ENCODE peak calls at places on chromosome X, in seven cellular contexts. Y is BJ; Q is naive thymus-derived CD4-positive, alpha-beta T cell; Z is A549; I is activated B cell treated with CpG ODN at 0.5 μM for 24 hours; H is body of pancreas; V is HFF-Myc. A is an unnamed sample.

GRCh38 chrX:53383376-53384087 is 38.9 kb downstream of the SMC1A start:
- DNase-seq in H (no peak), I (no peak), Z (no peak), Q (no peak), Y (no peak), V (no peak), A (no peak)

GRCh38 chrX:24513416-24513815 is 48.3 kb downstream of the PDK3 start:
- DNase-seq in Q (no peak), Z (no peak), V (no peak), Y (no peak), H (no peak), I (no peak), A (no peak)

GRCh38 chrX:17375631-17376380 is 806 bp downstream of the NHS start:
- DNase-seq in Y (no peak), I (no peak), V (no peak), H (peak), Q (no peak), Z (peak), A (no peak)

GRCh38 chrX:141724186-141724585 is 25.6 kb upstream of the SPANXD start:
- DNase-seq in Y (no peak), Z (no peak), I (no peak), Q (no peak), H (no peak), V (no peak), A (no peak)

GRCh38 chrX:23344904-23345271 is 10.2 kb downstream of the PTCHD1 start:
- DNase-seq in I (no peak), H (no peak), Q (no peak), V (no peak), Z (no peak), Y (no peak), A (no peak)

GRCh38 chrX:140661657-140662056 is 47.9 kb upstream of the LINC00632 start:
- DNase-seq in I (no peak), Q (no peak), Z (no peak), V (no peak), H (no peak), Y (no peak), A (no peak)

GRCh38 chrX:45347877-45348675 is 147.4 kb upstream of the DIPK2B start:
- DNase-seq in I (no peak), Q (no peak), H (no peak), V (no peak), Z (no peak), Y (no peak), A (no peak)

GRCh38 chrX:49106930-49107329 is 16.6 kb downstream of the GPKOW start:
- DNase-seq in H (peak), Y (no peak), Z (peak), Q (no peak), V (no peak), I (no peak), A (no peak)

GRCh38 chrX:28188526-28188925 is 207.3 kb upstream of the DCAF8L1 start:
- DNase-seq in Y (no peak), V (no peak), I (no peak), Q (no peak), Z (no peak), H (no peak), A (no peak)

GRCh38 chrX:72110051-72110926 is 21.4 kb downstream of the RTL5 start:
- DNase-seq in Z (no peak), Q (no peak), V (no peak), H (no peak), Y (no peak), I (no peak), A (no peak)

GRCh38 chrX:104435249-104435648 is 130.8 kb upstream of the IL1RAPL2 start:
- DNase-seq in Q (no peak), H (no peak), Y (no peak), Z (no peak), I (no peak), V (no peak), A (no peak)

GRCh38 chrX:10529344-10529743 is 91.0 kb downstream of the MID1 start:
- DNase-seq in I (no peak), V (no peak), Y (no peak), H (no peak), Q (no peak), Z (no peak), A (no peak)

GRCh38 chrX:86322913-86323312 is 174.7 kb downstream of the DACH2 start:
- DNase-seq in I (no peak), V (no peak), Y (no peak), Z (peak), H (no peak), Q (no peak), A (no peak)

GRCh38 chrX:39438603-39439602 is 637.6 kb downstream of the MID1IP1 start:
- DNase-seq in H (no peak), I (no peak), V (no peak), Z (no peak), Q (no peak), Y (no peak), A (no peak)

GRCh38 chrX:9676311-9676710 is 89.3 kb downstream of the GPR143 start:
- DNase-seq in Z (no peak), I (no peak), H (no peak), Q (no peak), Y (peak), V (peak), A (no peak)

GRCh38 chrX:153933751-153934472 is 925 bp downstream of the NAA10 start:
- DNase-seq in I (no peak), V (no peak), H (no peak), Y (no peak), Q (no peak), Z (no peak), A (no peak)

GRCh38 chrX:44036336-44036735 is 63.1 kb upstream of the NDP start:
- DNase-seq in Y (no peak), I (no peak), H (no peak), Z (no peak), V (no peak), Q (no peak), A (no peak)

GRCh38 chrX:49155243-49155899 is 7.2 kb upstream of the MAGIX start:
- DNase-seq in H (no peak), Y (no peak), V (no peak), Z (peak), I (no peak), Q (peak), A (no peak)

GRCh38 chrX:18698762-18699650 is 8.4 kb upstream of the PPEF1 start:
- DNase-seq in Y (no peak), Z (no peak), V (no peak), Q (no peak), I (no peak), H (no peak), A (no peak)

GRCh38 chrX:72569786-72570185 is 2.9 kb downstream of the HDAC8 start:
- DNase-seq in Y (no peak), Q (no peak), V (no peak), H (no peak), Z (peak), I (no peak), A (no peak)

GRCh38 chrX:20029728-20030127 is 38.9 kb upstream of the BCLAF3 start:
- DNase-seq in Q (no peak), H (peak), V (no peak), I (no peak), Z (peak), Y (no peak), A (no peak)

GRCh38 chrX:71131510-71131909 is 13.1 kb downstream of the MED12 start:
- DNase-seq in Y (no peak), V (no peak), H (no peak), Q (no peak), Z (no peak), I (no peak), A (no peak)

GRCh38 chrX:40098264-40099045 is 697 bp upstream of the BCOR start:
- DNase-seq in I (peak), V (no peak), Y (no peak), Q (peak), H (peak), Z (peak), A (no peak)

GRCh38 chrX:77779695-77780094 is 6.3 kb downstream of the ATRX start:
- DNase-seq in H (no peak), Q (no peak), I (no peak), Y (no peak), Z (no peak), V (no peak), A (no peak)

GRCh38 chrX:6644411-6644810 is 109.5 kb upstream of the VCX3A start:
- DNase-seq in Y (no peak), Q (no peak), I (no peak), Z (peak), H (no peak), V (no peak), A (no peak)

GRCh38 chrX:118560380-118560932 is 64.8 kb downstream of the DOCK11 start:
- DNase-seq in H (no peak), Q (no peak), V (no peak), Y (no peak), Z (no peak), I (no peak), A (no peak)

GRCh38 chrX:103656623-103657022 is 27.8 kb downstream of the TCEAL1 start:
- DNase-seq in Z (peak), I (no peak), Q (no peak), Y (no peak), H (no peak), V (no peak), A (no peak)

GRCh38 chrX:110409925-110410324 is 51.3 kb downstream of the RTL9 start:
- DNase-seq in Y (no peak), I (no peak), Z (peak), Q (no peak), H (no peak), V (no peak), A (no peak)

GRCh38 chrX:17732138-17732783 is 5.0 kb upstream of the SCML1 start:
- DNase-seq in Q (no peak), H (no peak), I (no peak), Y (no peak), V (no peak), Z (no peak), A (no peak)

GRCh38 chrX:2811271-2811670 is 17.5 kb upstream of the GYG2 start:
- DNase-seq in Q (no peak), V (no peak), Y (no peak), H (no peak), Z (no peak), I (no peak), A (no peak)

GRCh38 chrX:274904-275475 is 6.2 kb upstream of the PLCXD1 start:
- DNase-seq in Y (no peak), I (no peak), V (no peak), Q (no peak), Z (no peak), H (peak), A (peak)

GRCh38 chrX:24167719-24168472 is 18.4 kb downstream of the ZFX start:
- DNase-seq in Z (no peak), I (no peak), Y (no peak), V (no peak), Q (no peak), H (no peak), A (no peak)